ENCODE peak calls at places on chromosomes 5 and 9, in four cellular contexts. S, T, X and Z are unnamed samples.

GRCh38 chr9:128610889-128611288 is 45.8 kb downstream of the DYNC2I2 start:
- DNase-seq in S (no peak), T (no peak), X (no peak), Z (no peak)

GRCh38 chr9:72984990-72985389 is 32.1 kb upstream of the ALDH1A1 start:
- DNase-seq in X (no peak), T (no peak), S (no peak), Z (no peak)

GRCh38 chr5:139843991-139844390 is 48.4 kb downstream of the PSD2 start:
- DNase-seq in T (no peak), X (no peak), S (no peak), Z (no peak)

GRCh38 chr9:82091610-82092009 is 103.0 kb downstream of the SPATA31D1 start:
- DNase-seq in T (no peak), X (no peak), S (no peak), Z (no peak)

GRCh38 chr9:94812343-94812742 is 85.8 kb downstream of the AOPEP start:
- DNase-seq in S (peak; percentile 78), T (peak; percentile 88), X (no peak), Z (no peak)

GRCh38 chr5:139711067-139711851 is 63.1 kb downstream of the CXXC5 start:
- DNase-seq in S (peak; percentile 78), X (peak; percentile 44), T (no peak), Z (peak; percentile 81)

GRCh38 chr5:55994502-55994997 is at the start of gene IL6ST:
- DNase-seq in T (peak; percentile 70), X (peak; percentile 24), S (peak; percentile 75), Z (peak; percentile 89)

GRCh38 chr5:96257904-96258303 is 175.1 kb downstream of the PCSK1 start:
- DNase-seq in T (peak; percentile 92), X (no peak), S (peak; percentile 19), Z (no peak)

GRCh38 chr9:116027951-116028350 is 125.6 kb upstream of the PAPPA start:
- DNase-seq in S (no peak), X (no peak), T (no peak), Z (no peak)

GRCh38 chr9:133260334-133261102 is 14.5 kb downstream of the ABO start:
- DNase-seq in X (no peak), T (no peak), S (no peak), Z (no peak)

GRCh38 chr5:38060354-38060753 is 198.0 kb upstream of the EGFLAM start:
- DNase-seq in S (no peak), T (peak; percentile 82), X (no peak), Z (no peak)

GRCh38 chr9:109254317-109254716 is 66.5 kb downstream of the EPB41L4B start:
- DNase-seq in X (no peak), S (peak; percentile 63), T (peak; percentile 71), Z (no peak)

GRCh38 chr5:96885518-96886338 is 9.4 kb downstream of the ERAP2 start:
- DNase-seq in S (no peak), T (peak; percentile 32), X (no peak), Z (no peak)

GRCh38 chr5:112253478-112254250 is 165.4 kb downstream of the EPB41L4A start:
- DNase-seq in S (peak; percentile 15), X (no peak), T (peak; percentile 29), Z (peak; percentile 13)

GRCh38 chr9:137286980-137287383 is 9.5 kb downstream of the TOR4A start:
- DNase-seq in X (no peak), T (no peak), S (peak; percentile 60), Z (peak; percentile 85)

GRCh38 chr5:16784088-16784487 is 152.0 kb downstream of the MYO10 start:
- DNase-seq in T (peak; percentile 84), X (no peak), S (peak; percentile 80), Z (no peak)

GRCh38 chr9:132946216-132946615 is 1.8 kb upstream of the TSC1 start:
- DNase-seq in S (no peak), T (no peak), X (no peak), Z (no peak)